ENCODE peak calls at places on chromosome 11, in six cellular contexts. H, R, N, O, K and M are unnamed samples.

GRCh38 chr11:31870609-31871309 is 59.6 kb upstream of the PAX6 start:
- DNase-seq in H (no peak), R (peak), N (peak), O (peak), K (peak), M (no peak)

GRCh38 chr11:65558002-65558784 is at the start of gene LTBP3:
- DNase-seq in H (peak), R (peak), N (peak), O (peak), K (no peak), M (peak)

GRCh38 chr11:11533057-11533456 is 88.7 kb downstream of the GALNT18 start:
- DNase-seq in H (no peak), R (no peak), N (no peak), O (no peak), K (no peak), M (no peak)

GRCh38 chr11:128536521-128536920 is 50.8 kb downstream of the ETS1 start:
- DNase-seq in H (no peak), R (no peak), N (no peak), O (no peak), K (no peak), M (no peak)

GRCh38 chr11:16603245-16603644 is 135.2 kb upstream of the C11orf58 start:
- DNase-seq in H (no peak), R (no peak), N (no peak), O (no peak), K (no peak), M (peak)

GRCh38 chr11:74870485-74870884 is 78.4 kb downstream of the XRRA1 start:
- DNase-seq in H (no peak), R (peak), N (peak), O (peak), K (no peak), M (no peak)

GRCh38 chr11:114291847-114292680 is 4.1 kb upstream of the NNMT start:
- DNase-seq in H (no peak), R (no peak), N (peak), O (peak), K (no peak), M (no peak)

GRCh38 chr11:67437082-67437821 is at the start of gene PTPRCAP:
- DNase-seq in H (no peak), R (no peak), N (no peak), O (no peak), K (no peak), M (no peak)

GRCh38 chr11:13475091-13475490 is 12.1 kb upstream of the BTBD10 start:
- DNase-seq in H (no peak), R (no peak), N (no peak), O (no peak), K (no peak), M (no peak)

GRCh38 chr11:130999992-131000770 is 83.9 kb upstream of the SNX19 start:
- DNase-seq in H (no peak), R (peak), N (peak), O (peak), K (no peak), M (no peak)

GRCh38 chr11:69943066-69943465 is 123.8 kb upstream of the FGF3 start:
- DNase-seq in H (peak), R (peak), N (peak), O (peak), K (no peak), M (no peak)

GRCh38 chr11:59667812-59668187 is 1.0 kb downstream of the PATL1 start:
- DNase-seq in H (no peak), R (no peak), N (no peak), O (no peak), K (no peak), M (no peak)

GRCh38 chr11:9386901-9387300 is 2.4 kb downstream of the IPO7 start:
- DNase-seq in H (no peak), R (no peak), N (no peak), O (no peak), K (no peak), M (no peak)

GRCh38 chr11:110805764-110806163 is 93.5 kb upstream of the ARHGAP20 start:
- DNase-seq in H (no peak), R (no peak), N (no peak), O (no peak), K (no peak), M (no peak)

GRCh38 chr11:128235958-128236357 is 351.4 kb downstream of the ETS1 start:
- DNase-seq in H (no peak), R (no peak), N (no peak), O (no peak), K (no peak), M (no peak)

GRCh38 chr11:110318638-110319404 is 22.4 kb upstream of the RDX start:
- DNase-seq in H (no peak), R (no peak), N (no peak), O (no peak), K (no peak), M (no peak)

GRCh38 chr11:121741316-121741715 is 288.5 kb upstream of the SORL1-AS1 start:
- DNase-seq in H (no peak), R (no peak), N (peak), O (peak), K (no peak), M (peak)

GRCh38 chr11:121743285-121743684 is 290.5 kb upstream of the SORL1-AS1 start:
- DNase-seq in H (no peak), R (no peak), N (no peak), O (no peak), K (no peak), M (no peak)

GRCh38 chr11:121740902-121741301 is 288.1 kb upstream of the SORL1-AS1 start:
- DNase-seq in H (no peak), R (no peak), N (no peak), O (no peak), K (no peak), M (no peak)

DNA sequence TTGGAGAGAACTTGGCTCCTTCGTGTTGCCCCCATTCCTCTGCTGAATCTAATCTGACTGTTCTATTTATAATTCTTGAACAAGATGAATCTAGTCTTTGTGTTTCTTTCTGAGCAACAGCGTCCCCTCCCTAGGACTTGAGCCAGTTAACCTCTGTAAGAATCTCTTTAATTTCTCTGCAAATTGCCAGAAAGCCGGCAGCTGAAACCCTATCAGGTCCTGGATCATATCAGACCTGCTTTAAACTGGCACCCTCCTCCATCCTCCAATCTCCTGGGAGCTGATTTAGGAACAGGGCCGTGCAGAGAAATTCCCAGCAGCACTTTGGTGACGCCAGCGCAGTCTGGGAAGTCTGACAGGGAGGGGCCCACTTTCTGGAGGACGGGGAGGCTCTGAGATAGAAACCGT is 289.2 kb upstream of the SORL1-AS1 start:
- DNase-seq in H (no peak), R (no peak), N (peak), O (peak), K (no peak), M (peak)
- H3K4me3 ChIP-seq in H (no peak), R (no peak), N (no peak), O (no peak), K (no peak), M (peak)

DNA sequence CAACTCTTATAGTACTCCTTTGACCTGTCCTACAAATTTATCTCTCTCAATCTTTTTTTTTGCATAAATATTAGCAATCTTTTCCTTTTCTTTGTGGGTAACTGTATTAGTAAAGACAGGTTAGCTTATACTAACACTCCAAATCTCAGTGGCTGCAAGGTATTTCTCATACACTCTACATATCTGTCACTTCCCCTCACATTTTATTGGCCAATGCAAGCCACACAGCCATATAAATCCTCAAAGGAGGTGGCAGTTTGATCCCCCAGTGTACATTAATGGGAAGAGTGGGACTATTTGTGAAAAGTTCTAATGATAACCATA is 42.6 kb upstream of the EED start:
- DNase-seq in H (no peak), R (no peak), N (no peak), O (no peak), K (no peak), M (no peak)
- H3K4me3 ChIP-seq in H (peak), R (no peak), N (peak), O (peak), K (peak), M (peak)

GRCh38 chr11:6456361-6457073 is 15.7 kb upstream of the HPX start:
- DNase-seq in H (no peak), R (no peak), N (no peak), O (no peak), K (no peak), M (no peak)

GRCh38 chr11:6455070-6455469 is 14.3 kb upstream of the HPX start:
- DNase-seq in H (no peak), R (no peak), N (no peak), O (no peak), K (no peak), M (no peak)

GRCh38 chr11:6453152-6453551 is 12.4 kb upstream of the HPX start:
- DNase-seq in H (no peak), R (no peak), N (no peak), O (no peak), K (no peak), M (no peak)

GRCh38 chr11:6448574-6448973 is 7.8 kb upstream of the HPX start:
- DNase-seq in H (no peak), R (no peak), N (no peak), O (no peak), K (no peak), M (no peak)

DNA sequence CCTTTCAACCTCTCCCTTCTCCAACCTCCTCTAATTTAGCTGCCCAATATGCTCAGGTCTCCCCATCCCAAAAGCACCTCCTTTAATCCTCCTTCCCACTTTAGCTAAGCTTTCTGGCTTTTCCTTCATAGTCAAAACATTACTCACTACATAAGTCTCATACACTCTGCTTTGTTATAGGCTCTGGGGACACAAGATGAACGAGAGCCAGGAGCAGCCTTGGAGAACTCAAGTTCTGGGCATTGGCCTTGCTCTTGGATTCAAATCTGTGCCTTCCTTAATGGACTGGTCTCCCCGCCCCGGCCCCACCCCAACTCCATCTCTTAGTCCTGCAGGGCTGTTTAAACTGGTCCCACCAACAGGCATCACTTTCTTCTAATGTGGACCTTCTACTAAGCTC is 11.4 kb upstream of the HPX start:
- DNase-seq in H (no peak), R (no peak), N (peak), O (peak), K (no peak), M (no peak)
- H3K4me3 ChIP-seq in H (no peak), R (no peak), N (no peak), O (no peak), K (no peak), M (no peak)

GRCh38 chr11:2987881-2988280 is 4.2 kb downstream of the NAP1L4 start:
- DNase-seq in H (no peak), R (no peak), N (peak), O (no peak), K (no peak), M (no peak)
- H3K4me3 ChIP-seq in H (peak), R (no peak), N (peak), O (no peak), K (no peak), M (no peak)

GRCh38 chr11:111913031-111913861 is 712 bp downstream of the HSPB2 start:
- DNase-seq in H (no peak), R (no peak), N (peak), O (peak), K (no peak), M (peak)
- H3K4me3 ChIP-seq in H (peak), R (no peak), N (peak), O (peak), K (peak), M (peak)

GRCh38 chr11:2146051-2146450 is 6.9 kb upstream of the IGF2 start:
- DNase-seq in H (no peak), R (no peak), N (no peak), O (no peak), K (no peak), M (no peak)
- H3K4me3 ChIP-seq in H (no peak), R (no peak), N (no peak), O (no peak), K (no peak), M (no peak)